ENCODE peak calls at places on chromosomes 3 and 15, in four cellular contexts. One of them, this sample, is unnamed.

GRCh38 chr3:83193526-83193925 is 1432.1 kb upstream of the GBE1 start:
- DNase-seq in MG63: no peak
- DNase-seq in EL: no peak
- DNase-seq in mucosa of gallbladder: no peak
- DNase-seq in this sample: no peak

GRCh38 chr3:52528596-52529375 is 4.9 kb downstream of the NT5DC2 start:
- DNase-seq in MG63: no peak
- DNase-seq in mucosa of gallbladder: no peak
- DNase-seq in EL: no peak
- DNase-seq in this sample: no peak

GRCh38 chr3:53858096-53858741 is 11.9 kb downstream of the IL17RB start:
- DNase-seq in MG63: no peak
- DNase-seq in mucosa of gallbladder: no peak
- DNase-seq in EL: no peak
- DNase-seq in this sample: no peak

GRCh38 chr3:106372293-106372648 is 503.5 kb upstream of the CBLB start:
- DNase-seq in mucosa of gallbladder: no peak
- DNase-seq in MG63: no peak
- DNase-seq in EL: no peak
- DNase-seq in this sample: no peak

GRCh38 chr15:84868037-84868880 is 16.2 kb upstream of the SLC28A1 start:
- DNase-seq in EL: no peak
- DNase-seq in MG63: no peak
- DNase-seq in mucosa of gallbladder: no peak
- DNase-seq in this sample: no peak

GRCh38 chr3:53056442-53056841 is 10.6 kb upstream of the SFMBT1 start:
- DNase-seq in EL: peak
- DNase-seq in MG63: no peak
- DNase-seq in mucosa of gallbladder: no peak
- DNase-seq in this sample: no peak

GRCh38 chr3:113225286-113225685 is 13.9 kb downstream of the BOC start:
- DNase-seq in MG63: no peak
- DNase-seq in EL: no peak
- DNase-seq in mucosa of gallbladder: no peak
- DNase-seq in this sample: no peak

GRCh38 chr3:123385981-123386380 is 62.9 kb downstream of the ADCY5 start:
- DNase-seq in EL: peak
- DNase-seq in MG63: peak
- DNase-seq in mucosa of gallbladder: no peak
- DNase-seq in this sample: no peak

GRCh38 chr3:98565237-98565643 is 28.2 kb downstream of the CPOX start:
- DNase-seq in EL: peak
- DNase-seq in mucosa of gallbladder: no peak
- DNase-seq in MG63: no peak
- DNase-seq in this sample: no peak

GRCh38 chr3:5102532-5102931 is 19.6 kb upstream of the ARL8B start:
- DNase-seq in EL: no peak
- DNase-seq in mucosa of gallbladder: no peak
- DNase-seq in MG63: no peak
- DNase-seq in this sample: no peak

GRCh38 chr3:15051531-15051930 is 13.6 kb downstream of the MRPS25 start:
- DNase-seq in MG63: peak
- DNase-seq in EL: peak
- DNase-seq in mucosa of gallbladder: no peak
- DNase-seq in this sample: peak

This sample was measured in brain microvascular endothelial cell.